ENCODE peak calls at places on chromosomes 11 and 22, in six cellular contexts. T is HCT116, V is WTC11, C is HepG2, U is H1, J is GM12878. E is an unnamed sample.

GRCh38 chr22:42957958-42958357 is 57.0 kb downstream of the PACSIN2 start:
- DNase-seq in T (no peak), C (no peak), J (no peak), U (no peak), V (no peak), E (no peak)

GRCh38 chr11:72776844-72777754 is 16.7 kb downstream of the STARD10 start:
- DNase-seq in U (no peak), V (no peak), C (no peak), T (no peak), J (no peak), E (peak)

GRCh38 chr11:133070790-133071189 is 461.5 kb downstream of the OPCML start:
- DNase-seq in J (no peak), V (no peak), C (no peak), U (no peak), T (no peak), E (no peak)

GRCh38 chr11:126417463-126417862 is 62.0 kb downstream of the ST3GAL4 start:
- DNase-seq in V (no peak), U (no peak), C (no peak), T (no peak), J (no peak), E (no peak)

GRCh38 chr22:50626314-50626855 is 1.6 kb downstream of the ARSA start:
- DNase-seq in T (no peak), V (no peak), C (no peak), U (no peak), J (no peak), E (no peak)

GRCh38 chr11:14119357-14119756 is 156.8 kb downstream of the SPON1 start:
- DNase-seq in C (no peak), J (no peak), U (no peak), V (no peak), T (no peak), E (no peak)

GRCh38 chr11:66509131-66509561 is 1.3 kb upstream of the BBS1 start:
- DNase-seq in C (peak), U (no peak), V (no peak), J (no peak), T (no peak), E (no peak)

GRCh38 chr11:85710912-85711311 is 24.9 kb upstream of the CCDC89 start:
- DNase-seq in J (no peak), C (no peak), V (no peak), T (no peak), U (no peak), E (no peak)

GRCh38 chr11:105862736-105863367 is 159.2 kb downstream of the MSANTD4 start:
- DNase-seq in U (no peak), J (no peak), C (peak), T (peak), V (no peak), E (no peak)

GRCh38 chr11:120880791-120881190 is 143.1 kb upstream of the TBCEL start:
- DNase-seq in T (no peak), U (no peak), C (no peak), V (no peak), J (no peak), E (no peak)

GRCh38 chr22:37740455-37741311 is 43.8 kb downstream of the TRIOBP start:
- DNase-seq in U (no peak), J (no peak), V (no peak), T (no peak), C (no peak), E (no peak)

GRCh38 chr22:31342389-31343125 is 3.6 kb downstream of the PATZ1 start:
- DNase-seq in T (no peak), V (peak), J (no peak), U (no peak), C (no peak), E (no peak)

GRCh38 chr11:114180301-114181055 is 115.7 kb upstream of the NNMT start:
- DNase-seq in J (no peak), U (no peak), T (no peak), C (peak), V (peak), E (no peak)

GRCh38 chr11:96054870-96055705 is 131.2 kb upstream of the MTMR2 start:
- DNase-seq in U (no peak), J (no peak), V (no peak), C (peak), T (peak), E (peak)

GRCh38 chr11:67055812-67056211 is 835 bp upstream of the RHOD start:
- DNase-seq in J (no peak), U (no peak), C (no peak), V (no peak), T (no peak), E (peak)

GRCh38 chr22:48645766-48646165 is 1181.9 kb downstream of the BRD1 start:
- DNase-seq in V (no peak), C (no peak), U (no peak), T (no peak), J (no peak), E (no peak)

GRCh38 chr11:70568504-70569172 is 170.3 kb downstream of the CTTN start:
- DNase-seq in T (no peak), C (no peak), J (no peak), U (peak), V (peak), E (peak)

DNA sequence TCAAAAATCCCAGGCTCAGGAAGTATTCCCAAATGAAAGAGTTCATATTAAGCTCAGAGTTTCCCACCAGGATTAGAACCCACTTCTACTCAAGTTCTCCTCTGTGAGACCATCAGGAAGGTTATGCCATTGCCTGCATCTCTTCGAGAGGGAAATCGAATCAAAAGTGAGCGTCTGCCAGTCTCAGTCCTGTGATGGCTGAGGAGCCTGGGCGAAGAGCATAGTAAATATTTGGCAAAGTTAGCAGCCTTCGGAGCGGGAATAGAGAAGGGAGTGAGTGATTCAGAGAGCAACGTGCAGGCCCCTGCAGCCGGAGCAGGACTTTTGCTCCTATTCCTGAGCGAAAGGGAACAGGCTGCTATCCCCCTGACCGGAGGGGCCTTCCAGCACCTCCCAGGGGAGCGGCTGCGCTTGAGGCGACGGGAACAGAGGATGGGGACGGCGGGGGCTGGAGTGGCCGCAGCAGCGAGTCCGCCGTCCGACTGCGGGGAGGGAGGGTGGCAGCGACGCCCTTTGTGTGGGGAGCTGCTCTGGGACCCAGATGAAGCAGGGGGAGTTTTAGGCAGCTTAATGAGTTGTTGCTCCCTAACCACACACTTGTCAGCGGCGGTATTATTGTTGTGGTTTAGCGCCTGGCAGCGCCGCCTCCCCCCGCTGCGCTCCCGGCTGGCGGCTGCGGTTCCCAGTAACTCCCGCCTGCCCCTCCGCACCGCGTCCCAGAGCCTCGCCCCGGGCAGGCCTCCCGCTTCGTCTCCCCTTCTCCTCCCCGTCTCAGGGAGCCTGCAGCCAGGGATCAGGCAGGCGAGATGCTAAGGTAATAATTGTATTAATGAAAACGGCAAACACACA is 21.7 kb upstream of the NRGN start:
- DNase-seq in C (peak), V (peak), J (no peak), U (no peak), T (no peak), E (no peak)
- TF ChIP-seq ATF3 in C (no peak), V (no peak), J (no peak), U (no peak), T (no peak), E (no peak)

DNA sequence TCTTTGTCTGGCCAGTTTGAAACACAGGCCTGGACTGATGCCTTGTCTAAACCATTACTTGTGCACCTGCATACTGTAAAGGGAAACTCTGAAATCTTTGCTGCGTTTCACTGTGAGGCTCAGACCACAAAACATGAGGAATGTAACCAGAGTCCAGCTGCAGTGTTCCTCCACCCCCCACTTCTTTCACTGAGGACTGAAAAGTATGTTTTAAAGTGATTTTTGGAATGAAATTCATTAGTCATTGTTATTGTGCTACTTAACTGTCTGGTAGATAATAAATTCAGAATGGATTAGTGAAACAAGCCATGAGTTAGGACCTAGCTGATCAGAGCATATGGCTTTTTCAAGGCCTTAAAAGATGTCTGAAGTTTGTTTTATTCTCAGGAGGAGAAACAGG is 181.2 kb downstream of the WNT11 start:
- DNase-seq in V (no peak), T (no peak), J (no peak), U (no peak), C (no peak), E (no peak)
- TF ChIP-seq ATF3 in V (no peak), T (no peak), J (no peak), U (no peak), C (no peak), E (no peak)

DNA sequence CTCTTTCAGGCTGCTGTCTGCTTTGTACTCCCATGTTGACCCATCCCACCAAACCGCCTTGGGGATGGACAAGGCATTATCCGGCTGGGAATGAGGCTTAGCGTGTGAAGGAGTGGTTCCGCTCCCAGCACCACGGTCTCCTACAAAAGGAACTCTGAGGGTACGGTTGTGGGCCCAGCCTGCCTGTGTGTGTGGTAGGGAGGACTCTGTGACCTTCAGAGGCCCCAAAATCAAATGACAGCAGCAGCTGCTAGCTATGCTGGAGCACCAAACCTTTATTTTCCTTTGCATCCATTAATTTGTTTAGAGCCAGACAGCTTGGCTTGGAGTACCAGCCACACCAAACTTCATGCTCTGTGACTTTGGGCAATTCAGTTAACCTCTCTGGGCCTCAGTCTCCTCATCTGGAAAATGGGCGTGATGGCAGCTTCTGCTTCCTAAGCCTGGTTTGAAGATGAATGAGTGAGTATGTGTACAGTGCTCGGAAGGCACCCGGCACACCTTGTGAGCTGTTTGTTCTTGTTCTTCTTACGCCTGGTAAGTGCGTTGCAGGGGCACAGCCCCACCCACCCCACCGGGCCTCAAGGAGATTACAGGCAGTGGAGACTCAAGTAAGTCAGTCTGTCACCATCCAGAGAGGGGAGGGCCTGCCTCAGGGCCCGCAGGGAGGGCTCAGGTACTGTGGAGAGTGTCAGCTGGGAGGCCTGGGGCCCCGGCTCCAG is 25.3 kb downstream of the MB start:
- DNase-seq in U (no peak), V (no peak), J (no peak), C (no peak), T (no peak), E (no peak)
- TF ChIP-seq ATF3 in U (no peak), V (no peak), J (no peak), C (no peak), T (no peak), E (no peak)

GRCh38 chr22:46463435-46464227 is 73.8 kb downstream of the CELSR1 start:
- DNase-seq in J (no peak), T (no peak), U (no peak), V (no peak), C (no peak), E (no peak)

GRCh38 chr22:46461566-46462180 is 75.7 kb downstream of the CELSR1 start:
- DNase-seq in C (no peak), T (no peak), U (no peak), J (no peak), V (no peak), E (no peak)

GRCh38 chr22:46464296-46464695 is 73.1 kb downstream of the CELSR1 start:
- DNase-seq in C (no peak), V (no peak), T (no peak), J (no peak), U (no peak), E (no peak)

GRCh38 chr22:46464701-46465347 is 72.6 kb downstream of the CELSR1 start:
- DNase-seq in V (no peak), U (no peak), C (no peak), T (no peak), J (no peak), E (no peak)

DNA sequence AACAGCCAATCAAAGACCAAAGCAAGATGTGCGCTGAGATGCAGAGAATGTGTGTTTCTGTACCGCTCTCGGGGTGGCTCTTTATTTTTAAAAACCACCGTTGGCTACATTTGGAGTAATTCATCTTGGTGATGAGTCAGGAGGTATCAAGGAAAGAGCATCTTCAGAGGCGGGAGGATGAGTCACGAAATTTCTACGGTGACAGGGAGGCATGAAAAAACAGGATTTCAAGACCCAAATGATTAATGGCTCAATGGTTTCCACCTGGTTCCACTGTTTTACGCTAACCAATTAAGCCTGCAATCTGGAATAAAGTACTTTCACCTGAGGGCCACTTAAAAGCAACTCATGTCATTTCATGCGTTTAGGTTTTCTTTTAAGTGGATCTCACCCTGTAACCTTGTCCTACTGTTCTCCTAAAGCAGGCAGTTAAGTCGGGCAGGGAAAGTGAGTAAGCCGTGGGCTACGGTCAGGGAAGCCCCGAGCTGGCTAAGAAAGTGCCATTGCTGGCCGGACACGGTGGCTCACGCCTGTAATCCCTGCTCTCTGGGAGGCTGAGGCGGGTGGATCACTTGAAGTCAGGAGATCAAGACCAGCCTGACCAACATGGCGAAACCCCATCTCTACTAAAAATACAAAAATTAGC is 74.6 kb downstream of the CELSR1 start:
- DNase-seq in J (no peak), T (peak), U (no peak), C (no peak), V (no peak), E (peak)
- TF ChIP-seq ATF3 in J (no peak), T (no peak), U (no peak), C (no peak), V (no peak), E (peak)

GRCh38 chr11:116471608-116472007 is 301.2 kb downstream of the BUD13 start:
- DNase-seq in J (no peak), C (peak), V (no peak), T (peak), U (no peak), E (no peak)
- TF ChIP-seq ATF3 in J (no peak), C (no peak), V (no peak), T (no peak), U (no peak), E (no peak)

GRCh38 chr11:44643207-44643606 is 77.7 kb downstream of the CD82 start:
- DNase-seq in C (no peak), U (no peak), V (no peak), T (no peak), J (no peak), E (no peak)
- TF ChIP-seq ATF3 in C (no peak), U (no peak), V (no peak), T (no peak), J (no peak), E (no peak)

GRCh38 chr11:129279326-129280026 is 87.4 kb upstream of the ARHGAP32 start:
- DNase-seq in V (peak), U (no peak), C (peak), J (no peak), T (peak), E (no peak)
- TF ChIP-seq ATF3 in V (no peak), U (no peak), C (no peak), J (no peak), T (no peak), E (no peak)

DNA sequence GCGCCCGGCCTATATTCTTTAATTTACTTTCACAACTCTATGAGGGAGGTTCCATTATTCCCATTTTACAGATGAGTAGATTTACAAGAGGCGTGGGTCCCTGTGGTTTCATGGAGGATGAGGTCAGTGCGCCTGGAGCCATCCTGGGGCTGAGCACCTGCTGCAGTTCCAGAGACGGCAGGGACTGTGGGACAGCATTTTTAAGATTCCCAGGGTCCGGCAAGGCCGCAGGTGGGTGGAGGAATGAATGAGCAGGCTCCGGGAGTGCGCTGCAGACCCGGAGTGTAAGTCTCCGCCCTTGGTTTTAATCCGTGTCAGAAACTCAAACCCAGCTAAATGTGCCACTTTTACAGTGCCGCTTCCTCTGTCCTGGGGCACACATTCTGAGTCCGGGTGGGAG is 4.1 kb upstream of the CHRM1 start:
- DNase-seq in T (no peak), U (no peak), J (no peak), V (peak), C (no peak), E (no peak)
- TF ChIP-seq ATF3 in T (no peak), U (no peak), J (no peak), V (no peak), C (no peak), E (no peak)

DNA sequence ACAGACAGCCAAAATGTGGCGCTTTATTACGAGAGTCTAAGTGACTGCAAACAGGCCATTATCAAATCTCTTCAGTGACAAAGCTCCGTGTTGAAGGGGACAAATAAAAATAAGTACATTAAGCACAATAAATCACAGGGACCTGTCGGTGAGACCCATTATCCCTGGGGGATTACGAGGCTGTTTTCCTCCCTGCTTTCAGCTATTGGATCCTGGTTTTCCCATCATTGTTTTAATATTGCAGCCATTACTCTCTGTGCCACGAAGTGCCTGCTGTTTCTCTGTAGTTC is 22.7 kb downstream of the LARGE1 start:
- DNase-seq in J (no peak), T (no peak), C (no peak), U (no peak), V (no peak), E (no peak)
- TF ChIP-seq ATF3 in J (no peak), T (no peak), C (no peak), U (no peak), V (no peak), E (no peak)

GRCh38 chr11:74013141-74013540 is 4.3 kb upstream of the UCP3 start:
- DNase-seq in U (no peak), V (no peak), C (no peak), J (no peak), T (no peak), E (no peak)
- TF ChIP-seq ATF3 in U (no peak), V (no peak), C (no peak), J (no peak), T (no peak), E (no peak)